ENCODE peak calls at places on chromosomes 4 and X, in ten cellular contexts. Y, O, R, I, A, E, V, N, J and H are unnamed samples.

GRCh38 chrX:57952320-57952678 is 42.0 kb upstream of the ZXDA start:
- DNase-seq in R (no peak), J (no peak), I (no peak), O (no peak), V (peak; percentile 40), Y (no peak), A (no peak), E (no peak), N (no peak), H (no peak)

GRCh38 chr4:78693777-78694456 is 82.2 kb upstream of the BMP2K start:
- DNase-seq in I (no peak), V (peak; percentile 42), A (no peak), O (no peak), J (no peak), E (no peak), Y (no peak), N (no peak), R (no peak), H (no peak)

GRCh38 chr4:181650033-181650825 is 593.0 kb upstream of the TENM3 start:
- DNase-seq in R (no peak), J (no peak), N (no peak), A (no peak), V (no peak), O (no peak), I (no peak), E (no peak), Y (no peak), H (no peak)

GRCh38 chr4:7224878-7225533 is 32.7 kb downstream of the SORCS2 start:
- DNase-seq in E (no peak), O (no peak), I (no peak), J (no peak), Y (no peak), R (no peak), A (no peak), V (no peak), N (no peak), H (no peak)

GRCh38 chrX:152480269-152481212 is 29.4 kb upstream of the GABRA3 start:
- DNase-seq in J (no peak), I (no peak), O (no peak), V (peak; percentile 2), Y (no peak), N (no peak), R (no peak), A (no peak), E (no peak), H (no peak)

GRCh38 chr4:1693131-1693896 is 9.2 kb upstream of the FAM53A start:
- DNase-seq in Y (peak; percentile 50), J (peak; percentile 87), I (peak; percentile 84), A (peak; percentile 81), O (peak; percentile 28), E (peak; percentile 65), N (peak; percentile 72), R (peak; percentile 66), V (peak; percentile 64), H (peak; percentile 75)

GRCh38 chrX:39162322-39162721 is 361.1 kb downstream of the MID1IP1 start:
- DNase-seq in Y (no peak), V (peak; percentile 29), O (no peak), R (peak; percentile 29), E (no peak), I (peak; percentile 26), N (peak; percentile 23), A (no peak), J (no peak), H (no peak)

GRCh38 chr4:182486895-182487294 is 243.7 kb downstream of the TENM3 start:
- DNase-seq in I (no peak), N (no peak), A (no peak), Y (no peak), R (no peak), O (no peak), E (no peak), V (no peak), J (no peak), H (no peak)

GRCh38 chr4:124322234-124322831 is 390.2 kb downstream of the ANKRD50 start:
- DNase-seq in I (peak; percentile 20), N (no peak), V (no peak), O (no peak), E (no peak), J (peak; percentile 59), Y (no peak), R (no peak), A (peak; percentile 36), H (peak; percentile 8)

GRCh38 chrX:20362268-20363002 is 95.7 kb upstream of the RPS6KA3 start:
- DNase-seq in O (peak; percentile 50), A (peak; percentile 90), I (no peak), E (no peak), J (peak; percentile 86), V (no peak), Y (no peak), N (no peak), R (no peak), H (peak; percentile 93)

GRCh38 chr4:83546796-83547195 is 10.9 kb downstream of the GPAT3 start:
- DNase-seq in J (no peak), A (no peak), R (no peak), O (no peak), N (no peak), V (no peak), Y (no peak), E (no peak), I (no peak), H (peak; percentile 9)

GRCh38 chr4:150145090-150145949 is 67.1 kb downstream of the DCLK2 start:
- DNase-seq in R (no peak), I (peak; percentile 39), Y (no peak), J (no peak), V (no peak), N (no peak), A (no peak), O (no peak), E (no peak), H (no peak)

GRCh38 chrX:41381685-41382084 is 47.7 kb downstream of the DDX3X start:
- DNase-seq in N (no peak), O (peak; percentile 82), I (peak; percentile 21), R (no peak), V (peak; percentile 69), Y (no peak), E (no peak), J (peak; percentile 36), A (peak; percentile 74), H (peak; percentile 89)

GRCh38 chr4:165355900-165356300 is 22.9 kb upstream of the CPE start:
- DNase-seq in A (peak; percentile 50), Y (no peak), E (no peak), I (peak; percentile 66), N (no peak), V (no peak), R (no peak), O (no peak), J (peak; percentile 14), H (peak; percentile 72)